ENCODE peak calls at places on chromosomes 2 and 18, in five cellular contexts. Z is HCT116, V is HepG2, E is K562, W is SK-N-SH. N is an unnamed sample. For H3K4me1, the result is how much of the 10 kb centered on the place peaks cover.

GRCh38 chr2:29485631-29486030 is 370.4 kb downstream of the CLIP4 start:
- DNase-seq in Z (no peak), V (no peak), E (no peak), W (no peak), N (no peak)

GRCh38 chr2:16508061-16508851 is 157.4 kb downstream of the CYRIA start:
- DNase-seq in Z (no peak), V (peak), E (peak), W (peak), N (peak)

GRCh38 chr2:151028691-151029176 is 232.9 kb downstream of the RBM43 start:
- DNase-seq in Z (no peak), V (no peak), E (no peak), W (no peak), N (no peak)

GRCh38 chr2:220482751-220483150 is 855.3 kb downstream of the SLC4A3 start:
- DNase-seq in Z (no peak), V (no peak), E (no peak), W (no peak), N (no peak)

GRCh38 chr2:203690110-203691047 is 16.1 kb upstream of the CD28 start:
- DNase-seq in Z (no peak), V (no peak), E (no peak), W (no peak), N (no peak)

GRCh38 chr2:174971868-174972781 is 33.1 kb downstream of the CHN1 start:
- DNase-seq in Z (peak), V (no peak), E (no peak), W (peak), N (no peak)

GRCh38 chr2:241139531-241140444 is 9.5 kb downstream of the PASK start:
- DNase-seq in Z (no peak), V (no peak), E (no peak), W (no peak), N (no peak)

GRCh38 chr2:17583166-17583565 is 42.7 kb downstream of the VSNL1 start:
- DNase-seq in Z (no peak), V (no peak), E (no peak), W (no peak), N (no peak)

GRCh38 chr2:96139181-96139758 is 968 bp upstream of the ASTL start:
- DNase-seq in Z (no peak), V (no peak), E (no peak), W (no peak), N (peak)

GRCh38 chr2:85580206-85580605 is 2.8 kb downstream of the VAMP8 start:
- DNase-seq in Z (no peak), V (no peak), E (no peak), W (no peak), N (no peak)

GRCh38 chr2:36456227-36456788 is 100.7 kb downstream of the CRIM1 start:
- DNase-seq in Z (no peak), V (no peak), E (no peak), W (peak), N (no peak)

GRCh38 chr2:161136194-161136593 is 24.0 kb upstream of the TANK start:
- DNase-seq in Z (no peak), V (no peak), E (no peak), W (no peak), N (no peak)

GRCh38 chr2:114729025-114729424 is 286.6 kb downstream of the DPP10 start:
- DNase-seq in Z (no peak), V (peak), E (no peak), W (no peak), N (peak)

GRCh38 chr2:191657977-191658376 is 20.0 kb upstream of the NABP1 start:
- DNase-seq in Z (no peak), V (no peak), E (no peak), W (no peak), N (no peak)

GRCh38 chr2:176409671-176410070 is 140.4 kb downstream of the MTX2 start:
- DNase-seq in Z (no peak), V (no peak), E (no peak), W (no peak), N (no peak)

GRCh38 chr2:235979753-235980459 is 188.3 kb downstream of the GBX2 start:
- DNase-seq in Z (no peak), V (no peak), E (no peak), W (no peak), N (no peak)

GRCh38 chr2:68155618-68156017 is 2.1 kb upstream of the PNO1 start:
- DNase-seq in Z (no peak), V (no peak), E (no peak), W (no peak), N (no peak)

GRCh38 chr18:58043452-58044369 is at the start of gene NEDD4L:
- DNase-seq in Z (peak), V (peak), E (peak), W (peak), N (peak)
- TF ChIP-seq POLR2AphosphoS5 in Z (peak), V (no peak), E (no peak), W (no peak), N (peak)

GRCh38 chr18:47794725-47795447 is 135.6 kb downstream of the SMAD2 start:
- DNase-seq in Z (no peak), V (no peak), E (no peak), W (no peak), N (peak)

GRCh38 chr18:47795448-47795843 is 135.0 kb downstream of the SMAD2 start:
- DNase-seq in Z (no peak), V (no peak), E (no peak), W (peak), N (no peak)

GRCh38 chr18:47799376-47799775 is 131.1 kb downstream of the SMAD2 start:
- DNase-seq in Z (no peak), V (no peak), E (no peak), W (no peak), N (no peak)

GRCh38 chr18:47798366-47798765 is 132.1 kb downstream of the SMAD2 start:
- DNase-seq in Z (no peak), V (no peak), E (no peak), W (no peak), N (no peak)

DNA sequence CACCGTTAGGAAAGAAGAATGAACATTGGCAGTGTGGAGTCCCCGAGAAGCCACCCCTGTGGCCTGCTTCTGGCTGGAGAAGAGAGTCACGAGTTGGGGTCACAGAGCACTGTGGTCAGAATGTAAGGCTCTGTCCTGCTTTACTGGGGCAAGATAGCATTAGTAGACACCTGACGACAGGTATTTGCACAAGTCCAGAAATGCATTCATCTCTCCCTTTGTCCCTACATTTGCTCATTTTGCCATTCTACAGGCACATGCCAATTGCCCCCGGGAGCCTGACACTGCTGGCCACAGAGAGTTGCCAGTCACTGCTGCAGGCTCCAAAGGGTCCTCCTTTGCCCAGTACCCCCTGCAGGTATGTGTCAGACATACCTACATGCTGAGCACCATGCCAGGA is 133.3 kb downstream of the SMAD2 start:
- DNase-seq in Z (no peak), V (no peak), E (no peak), W (no peak), N (no peak)
- TF ChIP-seq REST in Z (no peak), V (no peak), E (no peak), W (no peak), N (no peak)

GRCh38 chr2:101803945-101804696 is 106.6 kb downstream of the MAP4K4 start:
- DNase-seq in Z (no peak), V (peak), E (no peak), W (peak), N (no peak)

GRCh38 chr2:101805146-101806088 is 107.9 kb downstream of the MAP4K4 start:
- DNase-seq in Z (no peak), V (no peak), E (no peak), W (peak), N (peak)

GRCh38 chr2:101808006-101808562 is 110.6 kb downstream of the MAP4K4 start:
- DNase-seq in Z (no peak), V (no peak), E (no peak), W (no peak), N (peak)

GRCh38 chr2:101807242-101807641 is 109.7 kb downstream of the MAP4K4 start:
- DNase-seq in Z (no peak), V (no peak), E (no peak), W (no peak), N (no peak)

DNA sequence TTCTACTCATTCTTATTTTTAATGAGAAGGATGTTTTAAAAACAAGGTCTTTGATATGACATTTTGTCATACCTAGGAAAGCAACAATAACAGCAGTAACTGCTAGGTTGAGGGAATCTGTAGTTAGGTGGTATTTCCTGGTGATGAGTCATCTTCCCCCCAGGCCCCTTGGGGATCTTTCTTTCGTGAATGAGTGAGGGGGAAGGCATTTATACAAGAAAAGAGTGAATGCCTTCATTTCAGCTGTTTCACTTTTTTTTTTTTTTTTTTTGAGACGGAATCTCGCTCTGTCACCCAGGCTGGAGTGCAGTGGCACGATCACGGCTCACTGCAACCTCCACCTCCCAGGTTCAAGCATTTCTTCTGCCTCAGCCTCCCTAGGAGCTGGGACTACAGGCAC is 108.6 kb downstream of the MAP4K4 start:
- DNase-seq in Z (peak), V (peak), E (no peak), W (no peak), N (peak)
- H3K4me1 ChIP-seq in Z (under half), V (half or more), E (under half), W (half or more), N (half or more)

GRCh38 chr2:58769494-58770239 is 528.5 kb upstream of the FANCL start:
- DNase-seq in Z (no peak), V (no peak), E (no peak), W (no peak), N (no peak)
- TF ChIP-seq POLR2AphosphoS5 in Z (no peak), V (no peak), E (no peak), W (no peak), N (no peak)

N was measured in GM23338.